ENCODE peak calls at places on chromosomes 7 and 10, in four cellular contexts. C is GM12878, L is HepG2, Y is K562. I is an unnamed sample.

GRCh38 chr10:91694170-91694794 is 61.4 kb upstream of the PPP1R3C start:
- DNase-seq in Y (peak; percentile 47), L (peak; percentile 38), C (no peak), I (peak; percentile 55)

GRCh38 chr7:126574838-126575250 is 677.9 kb downstream of the GRM8 start:
- DNase-seq in C (no peak), L (no peak), Y (no peak), I (no peak)

GRCh38 chr10:43574906-43575305 is 490 bp upstream of the ZNF239 start:
- DNase-seq in L (no peak), C (no peak), Y (no peak), I (no peak)

GRCh38 chr10:132232553-132232949 is 45.8 kb downstream of the DPYSL4 start:
- DNase-seq in L (no peak), C (no peak), Y (no peak), I (no peak)

GRCh38 chr7:124462249-124462648 is 303.3 kb downstream of the GPR37 start:
- DNase-seq in Y (no peak), L (no peak), C (no peak), I (no peak)

GRCh38 chr7:13044309-13044708 is 356.9 kb downstream of the ARL4A start:
- DNase-seq in C (no peak), Y (no peak), L (no peak), I (peak; percentile 20)

GRCh38 chr7:7221602-7222038 is 39.3 kb downstream of the C1GALT1 start:
- DNase-seq in Y (no peak), C (no peak), L (no peak), I (no peak)

GRCh38 chr10:113681533-113682470 is 2.1 kb downstream of the CASP7 start:
- DNase-seq in L (no peak), Y (no peak), C (peak; percentile 77), I (no peak)

GRCh38 chr7:77310982-77311381 is 105.2 kb downstream of the GSAP start:
- DNase-seq in C (no peak), L (no peak), Y (no peak), I (no peak)

GRCh38 chr7:78179211-78179610 is 380.6 kb downstream of the PHTF2 start:
- DNase-seq in C (no peak), L (no peak), Y (no peak), I (no peak)

GRCh38 chr10:47025540-47026300 is 114.5 kb downstream of the PTPN20 start:
- DNase-seq in C (no peak), L (no peak), Y (no peak), I (no peak)

GRCh38 chr7:144738708-144739314 is 97.0 kb downstream of the TPK1 start:
- DNase-seq in Y (peak; percentile 12), L (peak; percentile 12), C (no peak), I (peak; percentile 35)

GRCh38 chr7:31043035-31043434 is 9.1 kb upstream of the ADCYAP1R1 start:
- DNase-seq in Y (no peak), L (no peak), C (no peak), I (no peak)

GRCh38 chr7:106344861-106345260 is 60.1 kb upstream of the NAMPT start:
- DNase-seq in Y (no peak), L (no peak), C (no peak), I (no peak)

GRCh38 chr7:157693521-157694388 is 357.0 kb downstream of the DNAJB6 start:
- DNase-seq in L (no peak), C (no peak), Y (no peak), I (no peak)

GRCh38 chr7:66190504-66190857 is 14.7 kb upstream of the TPST1 start:
- DNase-seq in L (no peak), Y (no peak), C (no peak), I (no peak)

GRCh38 chr10:132527338-132528063 is 10.1 kb upstream of the INPP5A start:
- DNase-seq in Y (no peak), C (no peak), L (no peak), I (no peak)

GRCh38 chr10:62373995-62374861 is at the start of gene ZNF365:
- DNase-seq in Y (no peak), L (no peak), C (no peak), I (peak; percentile 67)

GRCh38 chr10:49632406-49633317 is 18.8 kb downstream of the CHAT start:
- DNase-seq in Y (no peak), C (no peak), L (no peak), I (no peak)

GRCh38 chr7:100141554-100141949 is 7.2 kb upstream of the LAMTOR4 start:
- DNase-seq in Y (no peak), C (no peak), L (no peak), I (no peak)

GRCh38 chr7:138387755-138388475 is 72.1 kb upstream of the TRIM24 start:
- DNase-seq in C (no peak), L (no peak), Y (no peak), I (no peak)

GRCh38 chr10:1119501-1119900 is 63.3 kb downstream of the WDR37 start:
- DNase-seq in Y (no peak), C (no peak), L (no peak), I (no peak)

GRCh38 chr7:1585142-1585981 is 15.5 kb upstream of the PSMG3 start:
- DNase-seq in C (no peak), L (no peak), Y (no peak), I (no peak)

GRCh38 chr10:46215426-46215825 is 71.4 kb upstream of the ANTXRL start:
- DNase-seq in L (no peak), Y (no peak), C (no peak), I (no peak)

GRCh38 chr7:4319280-4319679 is 362.8 kb upstream of the FOXK1 start:
- DNase-seq in L (no peak), C (no peak), Y (no peak), I (no peak)

GRCh38 chr10:45439365-45439764 is 65.3 kb downstream of the ALOX5 start:
- DNase-seq in Y (no peak), C (no peak), L (no peak), I (no peak)

GRCh38 chr10:91632671-91633550 is at the start of gene PPP1R3C:
- DNase-seq in Y (no peak), L (peak; percentile 87), C (no peak), I (no peak)

GRCh38 chr7:157586426-157586955 is 249.7 kb downstream of the DNAJB6 start:
- DNase-seq in L (no peak), C (no peak), Y (no peak), I (no peak)

GRCh38 chr7:71865169-71865568 is 547.0 kb downstream of the CALN1 start:
- DNase-seq in L (no peak), Y (no peak), C (no peak), I (no peak)

GRCh38 chr7:1698951-1699350 is 28.9 kb downstream of the ELFN1 start:
- DNase-seq in Y (no peak), L (no peak), C (no peak), I (no peak)

GRCh38 chr7:135386776-135387175 is 123.1 kb downstream of the CNOT4 start:
- DNase-seq in L (no peak), C (no peak), Y (no peak), I (peak; percentile 21)

GRCh38 chr7:36810476-36810875 is 86.2 kb upstream of the AOAH start:
- DNase-seq in L (no peak), Y (no peak), C (no peak), I (no peak)

GRCh38 chr10:100744980-100745881 is at the start of gene PAX2:
- DNase-seq in Y (peak; percentile 37), L (no peak), C (no peak), I (peak; percentile 82)

GRCh38 chr10:88178758-88179157 is 315.3 kb downstream of the PTEN start:
- DNase-seq in L (peak; percentile 5), Y (no peak), C (no peak), I (no peak)

GRCh38 chr10:88186335-88186734 is 322.9 kb downstream of the PTEN start:
- DNase-seq in Y (no peak), C (no peak), L (no peak), I (no peak)

GRCh38 chr10:88185830-88186229 is 322.4 kb downstream of the PTEN start:
- DNase-seq in Y (no peak), C (no peak), L (no peak), I (no peak)

GRCh38 chr10:88184543-88185297 is 321.3 kb downstream of the PTEN start:
- DNase-seq in C (no peak), Y (no peak), L (no peak), I (no peak)

GRCh38 chr10:88181902-88182671 is 318.7 kb downstream of the PTEN start:
- DNase-seq in C (no peak), L (no peak), Y (no peak), I (peak; percentile 37)
- TF ChIP-seq FOXK2 in C (no peak), L (no peak), Y (no peak), I (no peak)

DNA sequence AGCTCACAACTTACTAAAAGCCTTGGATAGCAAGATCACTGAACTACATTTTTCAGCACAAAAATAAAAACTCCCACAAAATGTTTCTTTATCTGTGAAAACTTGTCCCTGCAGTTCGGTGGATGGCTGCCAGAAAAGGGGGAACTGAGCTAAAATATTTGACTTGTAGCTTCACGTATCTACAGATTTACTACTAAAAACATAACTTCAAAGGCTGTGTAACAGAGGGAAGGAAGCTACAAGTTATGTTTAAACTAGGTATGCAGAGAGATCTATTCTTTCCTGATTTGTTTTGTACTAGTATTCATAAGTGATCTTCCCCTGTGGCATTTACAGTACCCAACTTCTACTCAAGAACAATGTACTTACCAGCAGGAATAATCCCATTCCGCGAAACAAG is 25.1 kb downstream of the SGCE start:
- DNase-seq in C (no peak), Y (no peak), L (peak; percentile 66), I (no peak)
- TF ChIP-seq FOXK2 in C (no peak), Y (no peak), L (no peak), I (no peak)

DNA sequence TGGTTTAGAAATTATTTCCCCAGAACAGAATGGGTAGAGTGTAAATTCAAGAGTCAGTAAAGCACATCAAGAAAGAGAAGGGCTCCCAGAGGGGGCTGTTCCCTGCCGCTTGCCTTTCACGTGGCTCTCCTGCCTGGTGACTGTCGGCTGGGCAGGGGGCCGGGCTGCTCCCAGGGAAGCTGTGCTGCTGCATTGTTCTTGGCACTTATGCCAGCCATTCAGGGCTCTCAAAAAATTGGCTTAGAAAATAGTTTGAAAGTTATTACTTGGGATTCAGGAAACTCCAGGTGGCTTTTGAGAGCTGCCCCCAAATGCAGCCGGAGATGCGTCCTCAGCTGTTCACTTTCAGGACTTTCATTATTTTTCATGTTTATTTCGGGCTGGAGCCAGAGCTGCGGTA is 93.9 kb downstream of the SORCS3 start:
- DNase-seq in C (no peak), Y (no peak), L (no peak), I (no peak)
- TF ChIP-seq FOXK2 in C (no peak), Y (no peak), L (no peak), I (no peak)

DNA sequence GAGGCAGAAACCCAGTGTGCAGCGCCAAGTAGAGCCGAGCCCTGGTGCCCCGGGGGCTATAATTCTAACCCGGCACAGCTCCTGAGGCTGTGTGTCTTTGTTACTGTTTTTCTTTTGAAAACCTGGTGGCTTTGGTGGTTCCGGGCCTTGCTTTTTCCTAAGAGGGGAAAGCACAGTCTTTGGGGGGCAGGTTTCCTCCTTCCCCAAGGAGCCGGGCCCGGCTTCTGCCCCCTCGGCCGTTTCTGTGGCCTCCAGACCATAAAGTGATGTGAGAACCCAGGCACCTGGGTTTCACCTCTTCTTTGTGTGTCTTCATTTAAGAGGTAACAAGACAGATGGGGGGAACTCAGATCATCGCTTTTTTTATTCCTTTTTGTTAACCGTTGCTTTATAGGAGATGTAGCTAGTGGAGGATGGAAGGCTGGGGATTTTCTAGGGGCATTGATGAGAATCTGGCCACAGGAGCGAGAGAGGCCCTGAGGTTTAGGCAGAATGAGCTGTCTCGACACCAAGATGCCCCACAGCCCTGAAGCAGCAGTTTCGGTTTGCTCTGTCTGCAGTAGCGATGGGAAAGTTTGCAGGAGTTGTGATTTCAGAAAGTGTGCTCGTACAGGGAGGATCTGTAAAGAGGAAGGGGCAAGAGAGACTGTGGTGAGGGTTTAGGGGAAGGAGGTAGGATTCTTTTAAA is 367.8 kb upstream of the GALNT17 start:
- DNase-seq in C (peak; percentile 98), L (no peak), Y (no peak), I (no peak)
- TF ChIP-seq FOXK2 in C (no peak), L (no peak), Y (no peak), I (no peak)

I was measured in HEK293T.